ENCODE peak calls at places on chromosomes 4 and X, in four cellular contexts. X is choroid plexus epithelial cell, E is mammary epithelial cell, Z is GM12865. K is an unnamed sample.
A peak's percentile ranks its signal among the peaks of the same experiment; 100 is the strongest.

GRCh38 chr4:8351931-8352367 is 82.4 kb downstream of the HTRA3 start:
- DNase-seq in X (peak; percentile 90), E (no peak), Z (no peak), K (no peak)

GRCh38 chr4:181905708-181906107 is 337.5 kb upstream of the TENM3 start:
- DNase-seq in X (no peak), E (no peak), Z (no peak), K (no peak)

GRCh38 chr4:71570492-71570891 is 213.4 kb downstream of the GC start:
- DNase-seq in X (no peak), E (no peak), Z (no peak), K (no peak)

GRCh38 chrX:13428055-13428786 is 108.4 kb upstream of the ATXN3L start:
- DNase-seq in X (peak; percentile 89), E (peak; percentile 92), Z (no peak), K (peak; percentile 88)

GRCh38 chr4:94256833-94257232 is 49.2 kb downstream of the SMARCAD1 start:
- DNase-seq in X (peak; percentile 29), E (no peak), Z (no peak), K (peak; percentile 30)

GRCh38 chr4:143186634-143187033 is 1.9 kb downstream of the USP38 start:
- DNase-seq in X (peak; percentile 21), E (peak; percentile 19), Z (peak; percentile 15), K (peak; percentile 36)

GRCh38 chr4:13173974-13174373 is 310.2 kb downstream of the RAB28 start:
- DNase-seq in X (no peak), E (no peak), Z (no peak), K (no peak)

GRCh38 chrX:148867596-148867995 is 367.2 kb downstream of the AFF2 start:
- DNase-seq in X (no peak), E (peak; percentile 81), Z (no peak), K (no peak)

GRCh38 chr4:52376107-52376704 is 282.9 kb downstream of the USP46 start:
- DNase-seq in X (peak; percentile 68), E (peak; percentile 29), Z (peak; percentile 46), K (peak; percentile 77)

GRCh38 chrX:112841820-112842157 is 1.2 kb upstream of the AMOT start:
- DNase-seq in X (no peak), E (no peak), Z (no peak), K (no peak)

DNA sequence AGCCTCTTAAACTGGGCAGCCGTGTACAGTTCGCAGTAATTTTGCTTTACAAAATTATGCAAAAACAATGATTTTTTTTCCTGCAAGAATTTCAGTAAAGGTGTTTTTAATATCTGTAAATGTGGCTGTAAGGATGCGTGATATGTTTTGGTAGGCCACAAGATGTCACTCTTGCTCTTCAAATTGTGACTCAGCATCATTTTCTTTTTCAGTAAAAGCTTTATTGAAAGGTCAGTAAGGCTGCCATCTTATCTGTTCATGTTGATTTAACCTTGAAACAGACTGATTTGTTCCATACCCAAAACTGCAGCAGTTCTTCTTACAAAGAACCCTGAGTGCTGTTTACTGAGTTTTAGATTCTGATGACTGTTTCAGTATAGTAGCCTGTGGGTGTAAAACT is 39.9 kb downstream of the TXLNG start:
- DNase-seq in X (peak; percentile 71), E (peak; percentile 50), Z (peak; percentile 30), K (peak; percentile 54)
- TF ChIP-seq CTCF in X (peak; percentile 44), E (peak; percentile 34), Z (no peak), K (peak; percentile 70)

GRCh38 chrX:2710041-2710471 is 19.0 kb downstream of the CD99 start:
- DNase-seq in X (peak; percentile 88), E (peak; percentile 92), Z (no peak), K (peak; percentile 76)

GRCh38 chrX:2711441-2711840 is 20.3 kb downstream of the CD99 start:
- DNase-seq in X (no peak), E (no peak), Z (no peak), K (no peak)

GRCh38 chrX:2712428-2712827 is 21.3 kb downstream of the CD99 start:
- DNase-seq in X (no peak), E (no peak), Z (no peak), K (no peak)

GRCh38 chrX:2708601-2709200 is 17.6 kb downstream of the CD99 start:
- DNase-seq in X (no peak), E (no peak), Z (no peak), K (no peak)

DNA sequence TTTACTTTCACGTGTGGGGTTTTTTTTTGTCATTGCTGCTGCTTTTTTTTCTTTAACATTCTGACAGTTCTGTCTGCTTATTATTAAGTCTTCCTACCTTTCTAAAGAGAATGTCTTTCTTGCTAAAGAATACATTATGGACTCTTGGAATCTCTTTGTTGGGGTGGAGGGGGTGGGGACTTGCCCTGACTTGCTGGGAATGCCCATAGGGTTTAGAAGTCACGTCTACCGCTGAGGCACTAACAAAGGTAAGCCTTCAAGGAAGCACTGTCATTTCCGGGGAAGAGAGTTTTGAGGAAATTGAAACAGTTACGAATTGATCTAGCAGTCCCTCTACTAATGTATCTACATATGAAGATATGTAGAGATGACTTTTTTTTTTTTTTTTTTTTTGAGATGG is 19.4 kb downstream of the CD99 start:
- DNase-seq in X (peak; percentile 42), E (peak; percentile 97), Z (no peak), K (peak; percentile 74)
- H3K4me3 ChIP-seq in X (peak overlapping the region; percentile 2), E (no peak overlapping the region), Z (peak overlapping the region; percentile 30), K (peak overlapping the region; percentile 45)

GRCh38 chr4:57199267-57199666 is 89.1 kb upstream of the IGFBP7 start:
- DNase-seq in X (no peak), E (no peak), Z (no peak), K (peak; percentile 36)
- TF ChIP-seq CTCF in X (no peak), E (peak; percentile 13), Z (no peak), K (no peak)

GRCh38 chr4:69718376-69719293 is 41.8 kb downstream of the SULT1B1 start:
- DNase-seq in X (peak; percentile 64), E (peak; percentile 32), Z (no peak), K (peak; percentile 33)
- H3K4me3 ChIP-seq in X (no peak overlapping the region), E (no peak overlapping the region), Z (no peak overlapping the region), K (no peak overlapping the region)

GRCh38 chrX:41759817-41760216 is 35.8 kb downstream of the GPR82 start:
- DNase-seq in X (peak; percentile 70), E (peak; percentile 3), Z (peak; percentile 55), K (peak; percentile 39)
- TF ChIP-seq CTCF in X (peak; percentile 68), E (peak; percentile 50), Z (peak; percentile 44), K (peak; percentile 68)